ENCODE peak calls at places on chromosomes 3 and 15, in five cellular contexts. K is SK-N-SH, V is K562, C is GM12878, U is HepG2. H is an unnamed sample.

GRCh38 chr15:90905306-90906180 is 2.4 kb downstream of the MAN2A2 start:
- DNase-seq in K (no peak), V (no peak), C (no peak), U (no peak), H (no peak)

GRCh38 chr3:74534611-74535010 is 79.8 kb downstream of the CNTN3 start:
- DNase-seq in K (no peak), U (no peak), V (no peak), C (no peak), H (no peak)

GRCh38 chr15:91530951-91531582 is 322.4 kb upstream of the SLCO3A1 start:
- DNase-seq in K (no peak), V (no peak), C (no peak), U (no peak), H (peak)

GRCh38 chr3:127822166-127822835 is at the start of gene MGLL:
- DNase-seq in V (no peak), U (no peak), K (peak), C (no peak), H (no peak)

GRCh38 chr3:98034486-98034885 is 629 bp downstream of the GABRR3 start:
- DNase-seq in K (no peak), U (no peak), C (no peak), V (no peak), H (no peak)

GRCh38 chr3:134901461-134901860 is 106.4 kb downstream of the EPHB1 start:
- DNase-seq in C (no peak), K (no peak), U (no peak), V (no peak), H (no peak)

GRCh38 chr3:73284432-73284831 is 223.0 kb downstream of the EBLN2 start:
- DNase-seq in C (no peak), V (no peak), U (no peak), K (no peak), H (no peak)

GRCh38 chr3:113275876-113276580 is 64.7 kb downstream of the BOC start:
- DNase-seq in V (no peak), U (peak), C (peak), K (no peak), H (no peak)

GRCh38 chr3:44184319-44184953 is 57.2 kb upstream of the TOPAZ1 start:
- DNase-seq in U (no peak), C (no peak), K (peak), V (no peak), H (no peak)

GRCh38 chr15:33045066-33045810 is 149.3 kb downstream of the FMN1 start:
- DNase-seq in K (no peak), U (no peak), C (no peak), V (no peak), H (no peak)

GRCh38 chr3:52065264-52065756 is 8.9 kb upstream of the DUSP7 start:
- DNase-seq in K (no peak), C (no peak), U (no peak), V (no peak), H (no peak)

GRCh38 chr3:151477596-151478375 is 16.9 kb upstream of the IGSF10 start:
- DNase-seq in C (no peak), U (no peak), K (no peak), V (no peak), H (no peak)

GRCh38 chr3:117844676-117845075 is 1135.1 kb downstream of the TUSC7 start:
- DNase-seq in K (no peak), C (no peak), U (no peak), V (no peak), H (no peak)

GRCh38 chr3:39429466-39429865 is 22.9 kb downstream of the RPSA start:
- DNase-seq in C (no peak), K (no peak), V (no peak), U (no peak), H (no peak)
- TF ChIP-seq JUND in C (no peak), K (no peak), V (no peak), U (no peak), H (no peak)

GRCh38 chr3:115766587-115767492 is 143.5 kb downstream of the GAP43 start:
- DNase-seq in U (no peak), K (no peak), C (no peak), V (no peak), H (no peak)
- TF ChIP-seq JUND in U (no peak), K (no peak), C (no peak), V (no peak), H (no peak)

GRCh38 chr15:99718421-99718820 is 14.8 kb downstream of the LYSMD4 start:
- DNase-seq in C (no peak), V (no peak), K (no peak), U (no peak), H (no peak)
- TF ChIP-seq JUND in C (no peak), V (no peak), K (no peak), U (no peak), H (no peak)

GRCh38 chr15:70504988-70505387 is 258.4 kb downstream of the UACA start:
- DNase-seq in U (no peak), K (no peak), V (no peak), C (no peak), H (no peak)

GRCh38 chr15:70503798-70504304 is 259.5 kb downstream of the UACA start:
- DNase-seq in K (no peak), V (no peak), C (no peak), U (no peak), H (no peak)

GRCh38 chr15:70505971-70506887 is 257.1 kb downstream of the UACA start:
- DNase-seq in K (no peak), U (no peak), C (no peak), V (no peak), H (no peak)

GRCh38 chr15:70504305-70504951 is 258.9 kb downstream of the UACA start:
- DNase-seq in C (no peak), U (no peak), K (peak), V (no peak), H (no peak)

GRCh38 chr15:70505411-70505919 is 257.9 kb downstream of the UACA start:
- DNase-seq in C (no peak), K (no peak), U (peak), V (no peak), H (no peak)
- TF ChIP-seq JUND in C (no peak), K (no peak), U (no peak), V (no peak), H (no peak)